ENCODE peak calls at places on chromosomes 5 and 9, in four cellular contexts. T is fibroblast of the aortic adventitia, P is OCI-LY7, K is ovary. C is an unnamed sample.

GRCh38 chr5:2757563-2758311 is 6.3 kb upstream of the IRX2 start:
- DNase-seq in T (no peak), P (no peak), K (no peak), C (no peak)

GRCh38 chr5:26622947-26623346 is 415.4 kb downstream of the CDH9 start:
- DNase-seq in T (no peak), P (no peak), K (no peak), C (no peak)

GRCh38 chr5:149851211-149851610 is 93.4 kb downstream of the PDE6A start:
- DNase-seq in T (no peak), P (no peak), K (no peak), C (no peak)

GRCh38 chr5:119743927-119744326 is 114.6 kb downstream of the FAM170A start:
- DNase-seq in T (peak), P (peak), K (no peak), C (peak)

GRCh38 chr9:114691046-114691955 is 9.3 kb upstream of the TEX48 start:
- DNase-seq in T (peak), P (no peak), K (no peak), C (no peak)

GRCh38 chr9:128150594-128151342 is 1.5 kb downstream of the LCN2 start:
- DNase-seq in T (no peak), P (peak), K (no peak), C (no peak)

GRCh38 chr5:173496129-173496882 is 120.1 kb downstream of the BOD1 start:
- DNase-seq in T (peak), P (no peak), K (no peak), C (no peak)

GRCh38 chr9:5375790-5376477 is 36.3 kb upstream of the RLN1 start:
- DNase-seq in T (no peak), P (no peak), K (no peak), C (no peak)

GRCh38 chr9:120904999-120905793 is 21.4 kb downstream of the TRAF1 start:
- DNase-seq in T (no peak), P (peak), K (no peak), C (no peak)

GRCh38 chr9:37329576-37329975 is 92.9 kb upstream of the GRHPR start:
- DNase-seq in T (peak), P (peak), K (no peak), C (peak)

GRCh38 chr9:19999491-20000057 is 210.7 kb upstream of the SLC24A2 start:
- DNase-seq in T (peak), P (no peak), K (no peak), C (peak)

GRCh38 chr9:136769710-136770191 is 5.4 kb upstream of the LCN15 start:
- DNase-seq in T (no peak), P (peak), K (peak), C (no peak)

GRCh38 chr9:278651-279050 is 64.0 kb downstream of the DOCK8 start:
- DNase-seq in T (no peak), P (no peak), K (no peak), C (no peak)

GRCh38 chr5:5011151-5011550 is 129.0 kb upstream of the ADAMTS16 start:
- DNase-seq in T (peak), P (no peak), K (no peak), C (no peak)

GRCh38 chr5:150694638-150695037 is 6.2 kb downstream of the RBM22 start:
- DNase-seq in T (peak), P (no peak), K (no peak), C (no peak)

GRCh38 chr5:159805021-159805420 is 111.3 kb upstream of the ADRA1B start:
- DNase-seq in T (peak), P (no peak), K (no peak), C (no peak)

GRCh38 chr5:69271376-69271775 is 36.7 kb downstream of the CDK7 start:
- DNase-seq in T (peak), P (no peak), K (no peak), C (no peak)

GRCh38 chr9:109166171-109166770 is 778 bp downstream of the FRRS1L start:
- DNase-seq in T (no peak), P (no peak), K (no peak), C (no peak)

GRCh38 chr5:67858470-67859096 is 357.0 kb upstream of the PIK3R1 start:
- DNase-seq in T (no peak), P (no peak), K (no peak), C (no peak)

GRCh38 chr9:87201316-87201715 is 254.0 kb upstream of the GAS1 start:
- DNase-seq in T (peak), P (no peak), K (no peak), C (no peak)

GRCh38 chr5:54832066-54832465 is 153.3 kb downstream of the ESM1 start:
- DNase-seq in T (peak), P (no peak), K (no peak), C (no peak)

GRCh38 chr9:133634024-133634691 is 2.0 kb upstream of the DBH start:
- DNase-seq in T (no peak), P (no peak), K (no peak), C (no peak)

GRCh38 chr5:57324159-57324558 is 150.3 kb downstream of the GPBP1 start:
- DNase-seq in T (no peak), P (no peak), K (no peak), C (no peak)

GRCh38 chr5:39079147-39079546 is 4.9 kb upstream of the RICTOR start:
- DNase-seq in T (no peak), P (no peak), K (no peak), C (no peak)

GRCh38 chr5:124410539-124410938 is 335.9 kb downstream of the ZNF608 start:
- DNase-seq in T (no peak), P (peak), K (no peak), C (peak)

GRCh38 chr5:81856948-81857928 is 106.3 kb upstream of the SSBP2 start:
- DNase-seq in T (no peak), P (peak), K (peak), C (no peak)

GRCh38 chr9:37840560-37841194 is 40.1 kb downstream of the DCAF10 start:
- DNase-seq in T (peak), P (no peak), K (no peak), C (no peak)

GRCh38 chr9:130996672-130997394 is 12.1 kb upstream of the LAMC3 start:
- DNase-seq in T (no peak), P (no peak), K (no peak), C (no peak)

GRCh38 chr5:110790673-110791072 is 51.9 kb downstream of the SLC25A46 start:
- DNase-seq in T (peak), P (no peak), K (no peak), C (no peak)

GRCh38 chr9:70195456-70195855 is 63.3 kb upstream of the SMC5 start:
- DNase-seq in T (no peak), P (no peak), K (no peak), C (no peak)

GRCh38 chr9:133632806-133633680 is 3.1 kb upstream of the DBH start:
- DNase-seq in T (no peak), P (no peak), K (no peak), C (no peak)

GRCh38 chr5:150492621-150493020 is 15.3 kb upstream of the NDST1 start:
- DNase-seq in T (peak), P (no peak), K (no peak), C (no peak)

GRCh38 chr9:137764981-137765380 is 112.6 kb upstream of the CACNA1B start:
- DNase-seq in T (no peak), P (no peak), K (no peak), C (no peak)

GRCh38 chr9:133524146-133524545 is 613 bp downstream of the MYMK start:
- DNase-seq in T (no peak), P (no peak), K (no peak), C (no peak)

GRCh38 chr5:142600611-142601360 is 85.1 kb downstream of the FGF1 start:
- DNase-seq in T (peak), P (no peak), K (peak), C (no peak)

GRCh38 chr5:81207009-81207408 is 26.1 kb upstream of the CKMT2 start:
- DNase-seq in T (peak), P (peak), K (no peak), C (no peak)

DNA sequence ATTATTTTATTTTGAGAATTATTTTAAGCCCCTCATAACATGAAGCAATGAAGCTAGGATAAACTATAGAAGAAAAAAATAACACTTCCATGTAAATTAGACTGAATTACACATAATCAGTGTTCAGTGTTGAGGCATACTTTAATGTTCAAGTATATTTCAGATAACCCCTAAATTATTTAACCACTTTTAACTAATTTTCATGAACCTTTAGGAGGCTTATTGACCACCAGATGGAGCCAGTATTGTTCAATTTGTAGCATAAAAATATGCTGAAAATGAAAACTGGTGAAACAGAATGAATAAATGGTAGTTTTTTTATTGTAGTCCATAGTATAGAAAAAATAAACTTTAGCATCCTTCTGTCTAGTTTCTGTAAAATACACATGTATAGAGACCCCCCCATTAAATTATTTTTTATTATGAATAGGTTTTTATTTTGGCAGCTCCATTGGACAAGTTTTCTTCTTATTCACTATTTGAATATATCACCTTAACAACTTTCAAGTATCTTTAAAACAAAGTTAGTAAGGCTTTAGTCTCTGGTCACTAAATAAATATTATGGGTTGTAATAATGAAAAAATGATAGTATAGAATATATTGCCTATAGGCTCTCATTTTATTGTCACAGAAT is 190.1 kb downstream of the CWC27 start:
- DNase-seq in T (peak), P (peak), K (no peak), C (no peak)
- TF ChIP-seq CTCF in T (peak), P (peak), K (peak), C (peak)

GRCh38 chr9:33024126-33024965 is 727 bp upstream of the DNAJA1 start:
- DNase-seq in T (peak), P (peak), K (no peak), C (no peak)

GRCh38 chr9:33022303-33022702 is 2.8 kb upstream of the DNAJA1 start:
- DNase-seq in T (no peak), P (no peak), K (no peak), C (no peak)

GRCh38 chr9:33024966-33025571 is at the start of gene DNAJA1:
- DNase-seq in T (peak), P (peak), K (peak), C (peak)

GRCh38 chr9:33022755-33023154 is 2.3 kb upstream of the DNAJA1 start:
- DNase-seq in T (no peak), P (no peak), K (no peak), C (no peak)

DNA sequence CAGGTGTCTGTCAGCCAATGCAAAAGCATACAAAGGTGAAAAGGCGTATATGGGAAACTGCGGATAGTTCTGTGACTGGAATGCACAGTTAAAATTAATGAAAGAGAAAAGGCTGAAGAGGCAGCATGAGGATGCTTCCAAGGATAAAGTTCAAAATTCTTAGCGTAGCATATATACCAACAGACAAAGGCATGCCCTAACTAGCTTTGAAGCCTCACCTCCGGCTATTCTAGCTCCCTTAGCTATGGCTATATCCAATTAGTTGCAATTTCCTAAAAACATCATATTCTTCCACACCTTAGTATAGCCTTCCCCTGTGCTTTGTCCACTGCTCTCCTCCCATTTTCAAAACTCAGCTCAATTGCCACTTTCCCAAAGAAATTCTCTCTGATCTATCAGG is 1.4 kb upstream of the DNAJA1 start:
- DNase-seq in T (no peak), P (no peak), K (no peak), C (no peak)
- H3K4me3 ChIP-seq in T (peak), P (peak), K (no peak), C (peak)

DNA sequence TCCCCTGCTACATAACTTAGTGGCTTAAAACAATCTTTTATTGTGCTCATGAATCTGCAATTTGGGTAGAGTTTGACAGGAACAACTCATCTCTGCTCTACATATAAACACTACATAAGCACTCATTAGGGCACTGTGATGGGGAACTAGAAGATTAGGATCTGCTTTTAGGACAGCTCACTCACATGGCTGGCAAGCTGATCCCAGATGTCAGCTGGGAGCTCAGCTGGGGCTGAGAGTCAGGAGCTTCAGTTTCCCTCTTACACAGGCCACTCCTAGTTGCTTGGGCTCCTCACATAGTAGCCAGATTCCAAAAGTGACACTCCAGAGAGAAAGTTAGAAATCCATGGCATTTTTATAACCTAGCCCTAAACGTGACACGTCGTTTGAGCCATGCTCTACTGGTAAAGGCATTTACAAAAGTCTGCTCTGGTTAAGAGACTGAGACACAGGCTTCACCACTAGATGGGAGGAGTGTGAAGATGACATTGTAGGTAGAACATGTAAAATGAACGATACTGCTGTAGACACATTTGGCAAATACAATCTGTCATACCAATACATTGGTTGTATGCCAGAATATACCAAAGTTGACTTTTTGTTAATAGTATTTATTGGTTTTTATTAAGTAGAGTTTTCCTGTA is 23.6 kb downstream of the SCAI start:
- DNase-seq in T (peak), P (peak), K (no peak), C (no peak)
- TF ChIP-seq CTCF in T (peak), P (peak), K (no peak), C (no peak)

GRCh38 chr5:59035681-59036080 is 452.8 kb downstream of the RAB3C start:
- DNase-seq in T (peak), P (no peak), K (no peak), C (no peak)
- H3K4me3 ChIP-seq in T (no peak), P (no peak), K (no peak), C (no peak)

DNA sequence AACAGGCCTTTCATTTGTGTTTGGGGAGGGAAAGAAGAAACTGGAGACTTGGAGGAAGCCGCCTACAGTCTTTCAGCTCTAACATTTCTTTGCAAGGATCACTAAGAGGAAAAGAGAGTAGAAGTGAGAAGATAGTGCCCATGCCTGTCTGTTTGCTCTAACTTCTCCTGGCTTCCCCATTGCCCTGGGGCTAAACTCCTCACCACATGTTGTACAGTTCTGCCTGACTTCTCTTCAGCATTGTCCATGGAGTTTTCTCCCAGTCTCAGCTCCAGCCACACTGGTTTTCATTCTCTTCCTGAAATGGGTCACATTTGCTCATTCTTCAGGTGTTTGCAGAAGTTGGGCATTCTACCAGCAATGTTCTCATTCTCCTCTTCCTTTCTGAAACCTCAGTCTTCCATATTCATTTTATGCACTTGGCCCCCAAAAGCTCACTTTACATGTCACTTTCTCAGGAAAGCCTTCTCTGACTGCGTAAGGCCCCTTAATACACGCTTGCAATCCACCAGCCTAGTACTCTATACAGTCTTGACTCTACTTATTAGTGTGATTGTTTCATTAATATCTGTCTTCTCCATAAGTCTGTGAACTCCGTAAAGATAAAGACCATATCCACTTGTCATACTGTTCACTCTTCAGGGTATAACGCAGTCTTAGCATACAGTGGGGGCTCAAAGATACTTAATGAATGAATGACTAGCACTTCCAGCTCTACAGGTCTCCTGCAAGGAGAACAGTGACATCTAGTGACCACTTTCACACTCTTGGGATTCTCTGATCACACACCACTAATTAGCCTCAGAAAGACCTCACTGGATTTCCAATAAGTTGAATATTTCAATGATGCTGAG is 40.2 kb upstream of the TRIM32 start:
- DNase-seq in T (peak), P (peak), K (no peak), C (no peak)
- TF ChIP-seq CTCF in T (peak), P (peak), K (no peak), C (peak)